ENCODE peak calls at places on chromosomes 6 and 20, in seven cellular contexts. One of them, this sample, is unnamed.

GRCh38 chr6:9252784-9253183 is 817.4 kb upstream of the SLC35B3 start:
- DNase-seq in SJSA1: no peak
- DNase-seq in astrocyte of the spinal cord: no peak
- DNase-seq in IMR-90: no peak
- DNase-seq in mucosa of descending colon: no peak
- DNase-seq in stimulated activated CD8-positive, alpha-beta memory T cell treated with anti-CD3 and anti-CD28 coated beads, Interleukin-4, amount 100 ng/mL, for 48 hours: no peak
- DNase-seq in activated CD4-positive, alpha-beta memory T cell treated with anti-CD3 and anti-CD28 coated beads, Interleukin-2, amount 10 ng/mL, durations not matched to agents 7 days and 5 days: no peak
- DNase-seq in this sample: no peak

GRCh38 chr6:101845172-101845571 is 451.7 kb downstream of the GRIK2 start:
- DNase-seq in SJSA1: no peak
- DNase-seq in astrocyte of the spinal cord: no peak
- DNase-seq in IMR-90: no peak
- DNase-seq in mucosa of descending colon: no peak
- DNase-seq in stimulated activated CD8-positive, alpha-beta memory T cell treated with anti-CD3 and anti-CD28 coated beads, Interleukin-4, amount 100 ng/mL, for 48 hours: no peak
- DNase-seq in activated CD4-positive, alpha-beta memory T cell treated with anti-CD3 and anti-CD28 coated beads, Interleukin-2, amount 10 ng/mL, durations not matched to agents 7 days and 5 days: no peak
- DNase-seq in this sample: no peak

GRCh38 chr6:36073587-36073986 is 46.0 kb downstream of the MAPK14 start:
- DNase-seq in SJSA1: no peak
- DNase-seq in astrocyte of the spinal cord: no peak
- DNase-seq in IMR-90: no peak
- DNase-seq in mucosa of descending colon: no peak
- DNase-seq in stimulated activated CD8-positive, alpha-beta memory T cell treated with anti-CD3 and anti-CD28 coated beads, Interleukin-4, amount 100 ng/mL, for 48 hours: no peak
- DNase-seq in activated CD4-positive, alpha-beta memory T cell treated with anti-CD3 and anti-CD28 coated beads, Interleukin-2, amount 10 ng/mL, durations not matched to agents 7 days and 5 days: no peak
- DNase-seq in this sample: no peak

GRCh38 chr20:3728354-3728753 is 4.1 kb upstream of the HSPA12B start:
- DNase-seq in SJSA1: no peak
- DNase-seq in astrocyte of the spinal cord: no peak
- DNase-seq in IMR-90: no peak
- DNase-seq in mucosa of descending colon: no peak
- DNase-seq in stimulated activated CD8-positive, alpha-beta memory T cell treated with anti-CD3 and anti-CD28 coated beads, Interleukin-4, amount 100 ng/mL, for 48 hours: no peak
- DNase-seq in activated CD4-positive, alpha-beta memory T cell treated with anti-CD3 and anti-CD28 coated beads, Interleukin-2, amount 10 ng/mL, durations not matched to agents 7 days and 5 days: no peak
- DNase-seq in this sample: no peak

GRCh38 chr6:161954077-161954476 is 680.2 kb upstream of the AGPAT4 start:
- DNase-seq in SJSA1: no peak
- DNase-seq in astrocyte of the spinal cord: no peak
- DNase-seq in IMR-90: no peak
- DNase-seq in mucosa of descending colon: no peak
- DNase-seq in stimulated activated CD8-positive, alpha-beta memory T cell treated with anti-CD3 and anti-CD28 coated beads, Interleukin-4, amount 100 ng/mL, for 48 hours: no peak
- DNase-seq in activated CD4-positive, alpha-beta memory T cell treated with anti-CD3 and anti-CD28 coated beads, Interleukin-2, amount 10 ng/mL, durations not matched to agents 7 days and 5 days: no peak
- DNase-seq in this sample: no peak

GRCh38 chr20:57479196-57479595 is 45.7 kb downstream of the CTCFL start:
- DNase-seq in SJSA1: no peak
- DNase-seq in astrocyte of the spinal cord: no peak
- DNase-seq in IMR-90: no peak
- DNase-seq in mucosa of descending colon: no peak
- DNase-seq in stimulated activated CD8-positive, alpha-beta memory T cell treated with anti-CD3 and anti-CD28 coated beads, Interleukin-4, amount 100 ng/mL, for 48 hours: no peak
- DNase-seq in activated CD4-positive, alpha-beta memory T cell treated with anti-CD3 and anti-CD28 coated beads, Interleukin-2, amount 10 ng/mL, durations not matched to agents 7 days and 5 days: no peak
- DNase-seq in this sample: no peak

GRCh38 chr6:87407531-87407895 is 259 bp upstream of the CFAP206 start:
- DNase-seq in SJSA1: no peak
- DNase-seq in astrocyte of the spinal cord: peak; percentile 55
- DNase-seq in IMR-90: peak; percentile 41
- DNase-seq in mucosa of descending colon: no peak
- DNase-seq in stimulated activated CD8-positive, alpha-beta memory T cell treated with anti-CD3 and anti-CD28 coated beads, Interleukin-4, amount 100 ng/mL, for 48 hours: no peak
- DNase-seq in activated CD4-positive, alpha-beta memory T cell treated with anti-CD3 and anti-CD28 coated beads, Interleukin-2, amount 10 ng/mL, durations not matched to agents 7 days and 5 days: peak; percentile 19
- DNase-seq in this sample: no peak

GRCh38 chr6:143232849-143233248 is 172.2 kb downstream of the AIG1 start:
- DNase-seq in SJSA1: peak; percentile 30
- DNase-seq in astrocyte of the spinal cord: no peak
- DNase-seq in IMR-90: peak; percentile 23
- DNase-seq in mucosa of descending colon: peak; percentile 56
- DNase-seq in stimulated activated CD8-positive, alpha-beta memory T cell treated with anti-CD3 and anti-CD28 coated beads, Interleukin-4, amount 100 ng/mL, for 48 hours: peak; percentile 60
- DNase-seq in activated CD4-positive, alpha-beta memory T cell treated with anti-CD3 and anti-CD28 coated beads, Interleukin-2, amount 10 ng/mL, durations not matched to agents 7 days and 5 days: peak; percentile 28
- DNase-seq in this sample: no peak

GRCh38 chr6:3755637-3756515 is 4.4 kb upstream of the PXDC1 start:
- DNase-seq in SJSA1: peak; percentile 64
- DNase-seq in astrocyte of the spinal cord: no peak
- DNase-seq in IMR-90: no peak
- DNase-seq in mucosa of descending colon: no peak
- DNase-seq in stimulated activated CD8-positive, alpha-beta memory T cell treated with anti-CD3 and anti-CD28 coated beads, Interleukin-4, amount 100 ng/mL, for 48 hours: no peak
- DNase-seq in activated CD4-positive, alpha-beta memory T cell treated with anti-CD3 and anti-CD28 coated beads, Interleukin-2, amount 10 ng/mL, durations not matched to agents 7 days and 5 days: no peak
- DNase-seq in this sample: no peak

GRCh38 chr6:157172088-157172768 is 151.1 kb downstream of the TMEM242 start:
- DNase-seq in SJSA1: no peak
- DNase-seq in astrocyte of the spinal cord: no peak
- DNase-seq in IMR-90: no peak
- DNase-seq in mucosa of descending colon: no peak
- DNase-seq in stimulated activated CD8-positive, alpha-beta memory T cell treated with anti-CD3 and anti-CD28 coated beads, Interleukin-4, amount 100 ng/mL, for 48 hours: no peak
- DNase-seq in activated CD4-positive, alpha-beta memory T cell treated with anti-CD3 and anti-CD28 coated beads, Interleukin-2, amount 10 ng/mL, durations not matched to agents 7 days and 5 days: no peak
- DNase-seq in this sample: no peak

GRCh38 chr20:50246367-50247195 is 56.0 kb downstream of the CEBPB start:
- DNase-seq in SJSA1: no peak
- DNase-seq in astrocyte of the spinal cord: no peak
- DNase-seq in IMR-90: no peak
- DNase-seq in mucosa of descending colon: no peak
- DNase-seq in stimulated activated CD8-positive, alpha-beta memory T cell treated with anti-CD3 and anti-CD28 coated beads, Interleukin-4, amount 100 ng/mL, for 48 hours: no peak
- DNase-seq in activated CD4-positive, alpha-beta memory T cell treated with anti-CD3 and anti-CD28 coated beads, Interleukin-2, amount 10 ng/mL, durations not matched to agents 7 days and 5 days: no peak
- DNase-seq in this sample: peak; percentile 49

GRCh38 chr6:28940859-28941680 is 17.3 kb upstream of the TRIM27 start:
- DNase-seq in SJSA1: peak; percentile 96
- DNase-seq in astrocyte of the spinal cord: peak; percentile 92
- DNase-seq in IMR-90: peak; percentile 88
- DNase-seq in mucosa of descending colon: peak; percentile 86
- DNase-seq in stimulated activated CD8-positive, alpha-beta memory T cell treated with anti-CD3 and anti-CD28 coated beads, Interleukin-4, amount 100 ng/mL, for 48 hours: peak; percentile 88
- DNase-seq in activated CD4-positive, alpha-beta memory T cell treated with anti-CD3 and anti-CD28 coated beads, Interleukin-2, amount 10 ng/mL, durations not matched to agents 7 days and 5 days: peak; percentile 78
- DNase-seq in this sample: no peak

GRCh38 chr6:155084431-155085123 is 89.5 kb downstream of the TIAM2 start:
- DNase-seq in SJSA1: peak; percentile 75
- DNase-seq in astrocyte of the spinal cord: peak; percentile 39
- DNase-seq in IMR-90: peak; percentile 25
- DNase-seq in mucosa of descending colon: no peak
- DNase-seq in stimulated activated CD8-positive, alpha-beta memory T cell treated with anti-CD3 and anti-CD28 coated beads, Interleukin-4, amount 100 ng/mL, for 48 hours: no peak
- DNase-seq in activated CD4-positive, alpha-beta memory T cell treated with anti-CD3 and anti-CD28 coated beads, Interleukin-2, amount 10 ng/mL, durations not matched to agents 7 days and 5 days: no peak
- DNase-seq in this sample: no peak

GRCh38 chr6:33191383-33192104 is 723 bp downstream of the COL11A2 start:
- DNase-seq in SJSA1: no peak
- DNase-seq in astrocyte of the spinal cord: no peak
- DNase-seq in IMR-90: no peak
- DNase-seq in mucosa of descending colon: no peak
- DNase-seq in stimulated activated CD8-positive, alpha-beta memory T cell treated with anti-CD3 and anti-CD28 coated beads, Interleukin-4, amount 100 ng/mL, for 48 hours: no peak
- DNase-seq in activated CD4-positive, alpha-beta memory T cell treated with anti-CD3 and anti-CD28 coated beads, Interleukin-2, amount 10 ng/mL, durations not matched to agents 7 days and 5 days: no peak
- DNase-seq in this sample: no peak

GRCh38 chr6:154276810-154277577 is 79.6 kb downstream of the IPCEF1 start:
- DNase-seq in SJSA1: peak; percentile 45
- DNase-seq in astrocyte of the spinal cord: peak; percentile 58
- DNase-seq in IMR-90: peak; percentile 50
- DNase-seq in mucosa of descending colon: no peak
- DNase-seq in stimulated activated CD8-positive, alpha-beta memory T cell treated with anti-CD3 and anti-CD28 coated beads, Interleukin-4, amount 100 ng/mL, for 48 hours: no peak
- DNase-seq in activated CD4-positive, alpha-beta memory T cell treated with anti-CD3 and anti-CD28 coated beads, Interleukin-2, amount 10 ng/mL, durations not matched to agents 7 days and 5 days: no peak
- DNase-seq in this sample: no peak

GRCh38 chr6:75077694-75078093 is 128.2 kb downstream of the COL12A1 start:
- DNase-seq in SJSA1: no peak
- DNase-seq in astrocyte of the spinal cord: no peak
- DNase-seq in IMR-90: no peak
- DNase-seq in mucosa of descending colon: no peak
- DNase-seq in stimulated activated CD8-positive, alpha-beta memory T cell treated with anti-CD3 and anti-CD28 coated beads, Interleukin-4, amount 100 ng/mL, for 48 hours: no peak
- DNase-seq in activated CD4-positive, alpha-beta memory T cell treated with anti-CD3 and anti-CD28 coated beads, Interleukin-2, amount 10 ng/mL, durations not matched to agents 7 days and 5 days: no peak
- DNase-seq in this sample: no peak

GRCh38 chr6:126180585-126180984 is 159.3 kb upstream of the CENPW start:
- DNase-seq in SJSA1: peak; percentile 31
- DNase-seq in astrocyte of the spinal cord: peak; percentile 92
- DNase-seq in IMR-90: peak; percentile 96
- DNase-seq in mucosa of descending colon: no peak
- DNase-seq in stimulated activated CD8-positive, alpha-beta memory T cell treated with anti-CD3 and anti-CD28 coated beads, Interleukin-4, amount 100 ng/mL, for 48 hours: peak; percentile 41
- DNase-seq in activated CD4-positive, alpha-beta memory T cell treated with anti-CD3 and anti-CD28 coated beads, Interleukin-2, amount 10 ng/mL, durations not matched to agents 7 days and 5 days: peak; percentile 23
- DNase-seq in this sample: no peak

GRCh38 chr6:143694560-143694959 is 16.8 kb downstream of the PHACTR2 start:
- DNase-seq in SJSA1: no peak
- DNase-seq in astrocyte of the spinal cord: no peak
- DNase-seq in IMR-90: peak; percentile 45
- DNase-seq in mucosa of descending colon: no peak
- DNase-seq in stimulated activated CD8-positive, alpha-beta memory T cell treated with anti-CD3 and anti-CD28 coated beads, Interleukin-4, amount 100 ng/mL, for 48 hours: no peak
- DNase-seq in activated CD4-positive, alpha-beta memory T cell treated with anti-CD3 and anti-CD28 coated beads, Interleukin-2, amount 10 ng/mL, durations not matched to agents 7 days and 5 days: no peak
- DNase-seq in this sample: no peak

GRCh38 chr6:157151989-157152388 is 171.3 kb downstream of the TMEM242 start:
- DNase-seq in SJSA1: no peak
- DNase-seq in astrocyte of the spinal cord: peak; percentile 87
- DNase-seq in IMR-90: peak; percentile 93
- DNase-seq in mucosa of descending colon: no peak
- DNase-seq in stimulated activated CD8-positive, alpha-beta memory T cell treated with anti-CD3 and anti-CD28 coated beads, Interleukin-4, amount 100 ng/mL, for 48 hours: no peak
- DNase-seq in activated CD4-positive, alpha-beta memory T cell treated with anti-CD3 and anti-CD28 coated beads, Interleukin-2, amount 10 ng/mL, durations not matched to agents 7 days and 5 days: no peak
- DNase-seq in this sample: no peak

GRCh38 chr6:108030223-108030622 is 44.3 kb downstream of the OSTM1 start:
- DNase-seq in SJSA1: no peak
- DNase-seq in astrocyte of the spinal cord: no peak
- DNase-seq in IMR-90: no peak
- DNase-seq in mucosa of descending colon: peak; percentile 30
- DNase-seq in stimulated activated CD8-positive, alpha-beta memory T cell treated with anti-CD3 and anti-CD28 coated beads, Interleukin-4, amount 100 ng/mL, for 48 hours: no peak
- DNase-seq in activated CD4-positive, alpha-beta memory T cell treated with anti-CD3 and anti-CD28 coated beads, Interleukin-2, amount 10 ng/mL, durations not matched to agents 7 days and 5 days: no peak
- DNase-seq in this sample: no peak

GRCh38 chr6:134544737-134545136 is 226.8 kb upstream of the SGK1 start:
- DNase-seq in SJSA1: no peak
- DNase-seq in astrocyte of the spinal cord: no peak
- DNase-seq in IMR-90: no peak
- DNase-seq in mucosa of descending colon: no peak
- DNase-seq in stimulated activated CD8-positive, alpha-beta memory T cell treated with anti-CD3 and anti-CD28 coated beads, Interleukin-4, amount 100 ng/mL, for 48 hours: no peak
- DNase-seq in activated CD4-positive, alpha-beta memory T cell treated with anti-CD3 and anti-CD28 coated beads, Interleukin-2, amount 10 ng/mL, durations not matched to agents 7 days and 5 days: no peak
- DNase-seq in this sample: no peak

GRCh38 chr6:8060346-8060745 is 3.8 kb downstream of the BLOC1S5 start:
- DNase-seq in SJSA1: no peak
- DNase-seq in astrocyte of the spinal cord: no peak
- DNase-seq in IMR-90: no peak
- DNase-seq in mucosa of descending colon: no peak
- DNase-seq in stimulated activated CD8-positive, alpha-beta memory T cell treated with anti-CD3 and anti-CD28 coated beads, Interleukin-4, amount 100 ng/mL, for 48 hours: no peak
- DNase-seq in activated CD4-positive, alpha-beta memory T cell treated with anti-CD3 and anti-CD28 coated beads, Interleukin-2, amount 10 ng/mL, durations not matched to agents 7 days and 5 days: no peak
- DNase-seq in this sample: no peak

GRCh38 chr6:169723200-169723909 is 945 bp downstream of the PHF10 start:
- DNase-seq in SJSA1: peak; percentile 57
- DNase-seq in astrocyte of the spinal cord: peak; percentile 61
- DNase-seq in IMR-90: peak; percentile 66
- DNase-seq in mucosa of descending colon: peak; percentile 67
- DNase-seq in stimulated activated CD8-positive, alpha-beta memory T cell treated with anti-CD3 and anti-CD28 coated beads, Interleukin-4, amount 100 ng/mL, for 48 hours: peak; percentile 72
- DNase-seq in activated CD4-positive, alpha-beta memory T cell treated with anti-CD3 and anti-CD28 coated beads, Interleukin-2, amount 10 ng/mL, durations not matched to agents 7 days and 5 days: peak; percentile 66
- DNase-seq in this sample: peak; percentile 67

GRCh38 chr6:41428995-41429417 is 93.6 kb downstream of the NCR2 start:
- DNase-seq in SJSA1: peak; percentile 66
- DNase-seq in astrocyte of the spinal cord: peak; percentile 29
- DNase-seq in IMR-90: peak; percentile 18
- DNase-seq in mucosa of descending colon: peak; percentile 28
- DNase-seq in stimulated activated CD8-positive, alpha-beta memory T cell treated with anti-CD3 and anti-CD28 coated beads, Interleukin-4, amount 100 ng/mL, for 48 hours: peak; percentile 64
- DNase-seq in activated CD4-positive, alpha-beta memory T cell treated with anti-CD3 and anti-CD28 coated beads, Interleukin-2, amount 10 ng/mL, durations not matched to agents 7 days and 5 days: no peak
- DNase-seq in this sample: no peak

GRCh38 chr6:87922947-87923330 is 124.7 kb upstream of the SPACA1 start:
- DNase-seq in SJSA1: no peak
- DNase-seq in astrocyte of the spinal cord: no peak
- DNase-seq in IMR-90: no peak
- DNase-seq in mucosa of descending colon: no peak
- DNase-seq in stimulated activated CD8-positive, alpha-beta memory T cell treated with anti-CD3 and anti-CD28 coated beads, Interleukin-4, amount 100 ng/mL, for 48 hours: no peak
- DNase-seq in activated CD4-positive, alpha-beta memory T cell treated with anti-CD3 and anti-CD28 coated beads, Interleukin-2, amount 10 ng/mL, durations not matched to agents 7 days and 5 days: peak; percentile 21
- DNase-seq in this sample: no peak

GRCh38 chr6:37822851-37823682 is 3.5 kb downstream of the ZFAND3 start:
- DNase-seq in SJSA1: no peak
- DNase-seq in astrocyte of the spinal cord: peak; percentile 35
- DNase-seq in IMR-90: no peak
- DNase-seq in mucosa of descending colon: peak; percentile 98
- DNase-seq in stimulated activated CD8-positive, alpha-beta memory T cell treated with anti-CD3 and anti-CD28 coated beads, Interleukin-4, amount 100 ng/mL, for 48 hours: peak; percentile 74
- DNase-seq in activated CD4-positive, alpha-beta memory T cell treated with anti-CD3 and anti-CD28 coated beads, Interleukin-2, amount 10 ng/mL, durations not matched to agents 7 days and 5 days: no peak
- DNase-seq in this sample: no peak

GRCh38 chr6:137277971-137278602 is 58.9 kb upstream of the IFNGR1 start:
- DNase-seq in SJSA1: peak; percentile 81
- DNase-seq in astrocyte of the spinal cord: peak; percentile 65
- DNase-seq in IMR-90: peak; percentile 84
- DNase-seq in mucosa of descending colon: no peak
- DNase-seq in stimulated activated CD8-positive, alpha-beta memory T cell treated with anti-CD3 and anti-CD28 coated beads, Interleukin-4, amount 100 ng/mL, for 48 hours: no peak
- DNase-seq in activated CD4-positive, alpha-beta memory T cell treated with anti-CD3 and anti-CD28 coated beads, Interleukin-2, amount 10 ng/mL, durations not matched to agents 7 days and 5 days: no peak
- DNase-seq in this sample: no peak

GRCh38 chr6:14452567-14453527 is 335.3 kb downstream of the CD83 start:
- DNase-seq in SJSA1: no peak
- DNase-seq in astrocyte of the spinal cord: no peak
- DNase-seq in IMR-90: no peak
- DNase-seq in mucosa of descending colon: no peak
- DNase-seq in stimulated activated CD8-positive, alpha-beta memory T cell treated with anti-CD3 and anti-CD28 coated beads, Interleukin-4, amount 100 ng/mL, for 48 hours: peak; percentile 74
- DNase-seq in activated CD4-positive, alpha-beta memory T cell treated with anti-CD3 and anti-CD28 coated beads, Interleukin-2, amount 10 ng/mL, durations not matched to agents 7 days and 5 days: peak; percentile 83
- DNase-seq in this sample: no peak

GRCh38 chr6:37048851-37049734 is 43.6 kb downstream of the FGD2 start:
- DNase-seq in SJSA1: peak; percentile 91
- DNase-seq in astrocyte of the spinal cord: peak; percentile 81
- DNase-seq in IMR-90: peak; percentile 95
- DNase-seq in mucosa of descending colon: peak; percentile 57
- DNase-seq in stimulated activated CD8-positive, alpha-beta memory T cell treated with anti-CD3 and anti-CD28 coated beads, Interleukin-4, amount 100 ng/mL, for 48 hours: peak; percentile 77
- DNase-seq in activated CD4-positive, alpha-beta memory T cell treated with anti-CD3 and anti-CD28 coated beads, Interleukin-2, amount 10 ng/mL, durations not matched to agents 7 days and 5 days: peak; percentile 80
- DNase-seq in this sample: no peak

GRCh38 chr20:4555188-4555893 is 166.4 kb upstream of the PRND start:
- DNase-seq in SJSA1: peak; percentile 73
- DNase-seq in astrocyte of the spinal cord: peak; percentile 73
- DNase-seq in IMR-90: peak; percentile 92
- DNase-seq in mucosa of descending colon: peak; percentile 3
- DNase-seq in stimulated activated CD8-positive, alpha-beta memory T cell treated with anti-CD3 and anti-CD28 coated beads, Interleukin-4, amount 100 ng/mL, for 48 hours: no peak
- DNase-seq in activated CD4-positive, alpha-beta memory T cell treated with anti-CD3 and anti-CD28 coated beads, Interleukin-2, amount 10 ng/mL, durations not matched to agents 7 days and 5 days: no peak
- DNase-seq in this sample: no peak

GRCh38 chr20:43799150-43799711 is 72.4 kb upstream of the GTSF1L start:
- DNase-seq in SJSA1: no peak
- DNase-seq in astrocyte of the spinal cord: no peak
- DNase-seq in IMR-90: peak; percentile 37
- DNase-seq in mucosa of descending colon: no peak
- DNase-seq in stimulated activated CD8-positive, alpha-beta memory T cell treated with anti-CD3 and anti-CD28 coated beads, Interleukin-4, amount 100 ng/mL, for 48 hours: no peak
- DNase-seq in activated CD4-positive, alpha-beta memory T cell treated with anti-CD3 and anti-CD28 coated beads, Interleukin-2, amount 10 ng/mL, durations not matched to agents 7 days and 5 days: no peak
- DNase-seq in this sample: no peak

GRCh38 chr6:137680678-137681346 is 186.2 kb upstream of the TNFAIP3 start:
- DNase-seq in SJSA1: peak; percentile 46
- DNase-seq in astrocyte of the spinal cord: peak; percentile 32
- DNase-seq in IMR-90: peak; percentile 33
- DNase-seq in mucosa of descending colon: no peak
- DNase-seq in stimulated activated CD8-positive, alpha-beta memory T cell treated with anti-CD3 and anti-CD28 coated beads, Interleukin-4, amount 100 ng/mL, for 48 hours: no peak
- DNase-seq in activated CD4-positive, alpha-beta memory T cell treated with anti-CD3 and anti-CD28 coated beads, Interleukin-2, amount 10 ng/mL, durations not matched to agents 7 days and 5 days: no peak
- DNase-seq in this sample: no peak

GRCh38 chr20:11851646-11852045 is 66.0 kb upstream of the BTBD3 start:
- DNase-seq in SJSA1: no peak
- DNase-seq in astrocyte of the spinal cord: peak; percentile 27
- DNase-seq in IMR-90: peak; percentile 8
- DNase-seq in mucosa of descending colon: no peak
- DNase-seq in stimulated activated CD8-positive, alpha-beta memory T cell treated with anti-CD3 and anti-CD28 coated beads, Interleukin-4, amount 100 ng/mL, for 48 hours: no peak
- DNase-seq in activated CD4-positive, alpha-beta memory T cell treated with anti-CD3 and anti-CD28 coated beads, Interleukin-2, amount 10 ng/mL, durations not matched to agents 7 days and 5 days: no peak
- DNase-seq in this sample: no peak

GRCh38 chr6:224350-224749 is 67.9 kb upstream of the DUSP22 start:
- DNase-seq in SJSA1: no peak
- DNase-seq in astrocyte of the spinal cord: no peak
- DNase-seq in IMR-90: no peak
- DNase-seq in mucosa of descending colon: no peak
- DNase-seq in stimulated activated CD8-positive, alpha-beta memory T cell treated with anti-CD3 and anti-CD28 coated beads, Interleukin-4, amount 100 ng/mL, for 48 hours: no peak
- DNase-seq in activated CD4-positive, alpha-beta memory T cell treated with anti-CD3 and anti-CD28 coated beads, Interleukin-2, amount 10 ng/mL, durations not matched to agents 7 days and 5 days: no peak
- DNase-seq in this sample: no peak

GRCh38 chr6:56649053-56649769 is 6.5 kb upstream of the DST start:
- DNase-seq in SJSA1: no peak
- DNase-seq in astrocyte of the spinal cord: no peak
- DNase-seq in IMR-90: no peak
- DNase-seq in mucosa of descending colon: peak; percentile 49
- DNase-seq in stimulated activated CD8-positive, alpha-beta memory T cell treated with anti-CD3 and anti-CD28 coated beads, Interleukin-4, amount 100 ng/mL, for 48 hours: no peak
- DNase-seq in activated CD4-positive, alpha-beta memory T cell treated with anti-CD3 and anti-CD28 coated beads, Interleukin-2, amount 10 ng/mL, durations not matched to agents 7 days and 5 days: no peak
- DNase-seq in this sample: no peak